ENCODE peak calls at places on chromosomes 5 and 9, in six cellular contexts. J is lower leg skin; N is fibroblast of mammary gland; M is cardiac fibroblast; A is CD8-positive, alpha-beta T cell; C is Panc1. R is an unnamed sample.

GRCh38 chr5:127863610-127864395 is 160.6 kb downstream of the CCDC192 start:
- DNase-seq in J (no peak), A (no peak), C (no peak), N (no peak), M (peak; percentile 50), R (no peak)

GRCh38 chr9:14412778-14413177 is 98.8 kb upstream of the NFIB start:
- DNase-seq in J (no peak), C (no peak), A (no peak), M (no peak), N (no peak), R (no peak)

GRCh38 chr9:73050062-73050814 is 97.4 kb upstream of the ALDH1A1 start:
- DNase-seq in J (no peak), N (peak; percentile 28), C (no peak), M (peak; percentile 49), A (no peak), R (peak; percentile 70)

GRCh38 chr9:128894764-128895163 is 12.8 kb downstream of the LRRC8A start:
- DNase-seq in A (no peak), C (no peak), N (no peak), J (no peak), M (no peak), R (no peak)

GRCh38 chr9:127925959-127926949 is 4.3 kb downstream of the PIP5KL1 start:
- DNase-seq in M (no peak), C (no peak), A (no peak), N (no peak), J (no peak), R (no peak)

GRCh38 chr9:137429546-137429890 is 6.3 kb downstream of the NOXA1 start:
- DNase-seq in N (no peak), C (no peak), A (no peak), J (no peak), M (no peak), R (no peak)

GRCh38 chr5:33091571-33092363 is 349.0 kb upstream of the TARS1 start:
- DNase-seq in J (no peak), A (no peak), C (no peak), N (peak; percentile 84), M (peak; percentile 87), R (peak; percentile 96)

GRCh38 chr9:20582150-20582549 is 40.1 kb downstream of the MLLT3 start:
- DNase-seq in M (no peak), C (no peak), N (no peak), J (no peak), A (no peak), R (no peak)

GRCh38 chr5:135741040-135741439 is 93.4 kb upstream of the SLC25A48 start:
- DNase-seq in J (peak; percentile 10), C (no peak), A (no peak), M (no peak), N (no peak), R (no peak)

GRCh38 chr5:96090205-96090604 is 128.6 kb upstream of the ELL2 start:
- DNase-seq in M (no peak), C (no peak), J (no peak), A (no peak), N (no peak), R (no peak)

GRCh38 chr5:1188464-1188863 is 12.9 kb upstream of the SLC6A19 start:
- DNase-seq in C (no peak), N (no peak), A (no peak), J (no peak), M (no peak), R (no peak)

GRCh38 chr5:124655211-124655880 is 91.1 kb downstream of the ZNF608 start:
- DNase-seq in A (no peak), M (peak; percentile 71), N (peak; percentile 62), C (no peak), J (no peak), R (peak; percentile 70)

GRCh38 chr5:132776077-132776931 is 735 bp downstream of the SEPTIN8 start:
- DNase-seq in J (no peak), A (no peak), M (peak; percentile 37), C (no peak), N (no peak), R (no peak)

GRCh38 chr5:91352831-91353695 is 30.1 kb downstream of the ARRDC3 start:
- DNase-seq in C (no peak), M (no peak), N (no peak), A (no peak), J (no peak), R (no peak)

GRCh38 chr5:35513612-35514011 is 104.1 kb upstream of the SPEF2 start:
- DNase-seq in N (no peak), J (no peak), M (no peak), C (no peak), A (no peak), R (no peak)

GRCh38 chr9:101758300-101758930 is 20.0 kb upstream of the GRIN3A start:
- DNase-seq in N (peak; percentile 31), C (no peak), A (no peak), M (no peak), J (no peak), R (no peak)

GRCh38 chr5:72434056-72434780 is 73.0 kb downstream of the ZNF366 start:
- DNase-seq in J (no peak), M (no peak), C (no peak), N (no peak), A (no peak), R (no peak)

GRCh38 chr5:10488144-10488543 is 46.5 kb downstream of the ROPN1L start:
- DNase-seq in A (no peak), J (no peak), M (no peak), N (no peak), C (no peak), R (no peak)

GRCh38 chr9:22102347-22103053 is 93.4 kb upstream of the CDKN2B start:
- DNase-seq in N (no peak), A (no peak), C (no peak), J (no peak), M (no peak), R (no peak)

GRCh38 chr5:10719965-10720364 is 41.1 kb downstream of the DAP start:
- DNase-seq in N (peak; percentile 98), A (no peak), M (peak; percentile 96), C (peak; percentile 98), J (no peak), R (peak; percentile 76)

GRCh38 chr5:60350794-60351193 is 349.2 kb downstream of the DEPDC1B start:
- DNase-seq in N (no peak), A (no peak), C (no peak), M (no peak), J (no peak), R (no peak)

GRCh38 chr5:156109317-156110023 is 217.5 kb upstream of the SGCD start:
- DNase-seq in N (peak; percentile 23), M (no peak), A (no peak), C (no peak), J (no peak), R (no peak)

GRCh38 chr5:41193462-41194166 is 19.7 kb downstream of the C6 start:
- DNase-seq in J (peak; percentile 94), N (peak; percentile 99), M (peak; percentile 99), A (no peak), C (no peak), R (peak; percentile 13)
- H3K4me3 ChIP-seq in J (no peak overlapping the region), N (no peak overlapping the region), M (no peak overlapping the region), A (no peak overlapping the region), C (no peak overlapping the region), R (no peak overlapping the region)

DNA sequence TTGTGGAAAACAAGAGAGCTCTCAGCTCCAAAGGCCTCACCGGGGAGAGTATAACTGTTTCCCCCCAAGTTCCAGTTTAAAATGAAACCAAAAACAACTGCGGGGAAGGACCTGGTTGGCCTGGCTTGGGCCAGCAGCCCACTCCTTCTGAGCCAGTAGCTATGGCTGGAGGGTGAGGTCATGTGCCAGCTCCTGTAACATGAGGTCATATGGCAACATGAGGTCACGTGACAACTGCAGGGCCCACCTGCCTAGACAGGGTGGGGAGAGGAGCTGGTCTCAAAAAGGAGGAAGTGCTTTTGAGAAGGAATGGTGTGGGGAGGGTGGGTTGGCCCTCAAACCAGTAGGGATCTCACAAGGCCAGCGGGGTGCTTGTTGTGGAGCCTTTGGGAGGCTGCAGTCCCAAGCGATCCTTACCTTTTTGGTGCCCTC is 29.3 kb upstream of the CRB2 start:
- DNase-seq in N (peak; percentile 40), J (no peak), C (no peak), A (no peak), M (no peak), R (peak; percentile 13)
- TF ChIP-seq CTCF in N (no peak), J (no peak), C (no peak), A (no peak), M (no peak), R (no peak)

DNA sequence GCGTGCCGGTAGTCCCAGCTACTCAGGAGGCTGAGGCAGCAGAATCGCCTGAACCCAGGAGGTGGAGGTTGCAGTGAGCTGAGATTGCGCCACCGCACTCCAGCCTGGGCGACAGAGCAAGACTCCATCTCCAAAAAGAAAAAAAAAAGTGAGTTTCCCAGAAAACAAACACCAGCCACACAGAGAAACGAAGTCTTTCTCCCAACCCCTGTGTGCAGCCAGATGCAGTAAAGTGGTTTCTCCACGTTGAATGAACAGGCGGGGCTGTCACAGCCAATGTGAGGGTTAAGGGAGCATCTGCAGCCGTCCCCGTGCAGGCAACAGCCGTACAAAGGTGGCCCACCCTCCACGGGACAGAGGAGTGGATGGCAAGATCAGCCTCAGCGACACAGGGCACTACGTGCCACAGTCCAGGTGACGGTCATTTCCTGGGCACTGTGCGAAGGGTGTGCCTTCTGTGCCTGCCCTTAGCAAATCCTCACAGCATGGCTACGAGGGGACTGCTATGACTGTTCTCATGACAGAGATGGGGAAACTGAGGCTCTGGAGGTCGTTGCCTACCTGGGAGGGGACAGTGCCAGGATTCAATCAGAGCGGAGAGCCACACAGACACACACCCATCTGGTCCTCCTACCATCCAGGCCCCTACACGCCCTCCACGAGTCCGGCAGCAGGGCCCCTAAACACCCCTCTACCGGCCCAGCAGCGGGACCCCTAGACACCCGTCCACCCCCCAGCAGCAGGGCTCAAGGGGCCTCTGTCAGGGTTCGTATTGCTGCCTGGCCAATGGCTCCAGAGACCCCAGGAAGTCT is 2.4 kb downstream of the VAV2 start:
- DNase-seq in J (no peak), M (no peak), N (no peak), A (no peak), C (no peak), R (no peak)
- H3K4me3 ChIP-seq in J (no peak overlapping the region), M (no peak overlapping the region), N (no peak overlapping the region), A (no peak overlapping the region), C (no peak overlapping the region), R (no peak overlapping the region)

GRCh38 chr5:145812877-145813276 is 22.3 kb downstream of the PRELID2 start:
- DNase-seq in M (no peak), C (no peak), J (no peak), N (no peak), A (no peak), R (no peak)

GRCh38 chr5:145806923-145807322 is 28.2 kb downstream of the PRELID2 start:
- DNase-seq in J (no peak), M (peak; percentile 20), C (peak; percentile 64), A (no peak), N (no peak), R (no peak)

DNA sequence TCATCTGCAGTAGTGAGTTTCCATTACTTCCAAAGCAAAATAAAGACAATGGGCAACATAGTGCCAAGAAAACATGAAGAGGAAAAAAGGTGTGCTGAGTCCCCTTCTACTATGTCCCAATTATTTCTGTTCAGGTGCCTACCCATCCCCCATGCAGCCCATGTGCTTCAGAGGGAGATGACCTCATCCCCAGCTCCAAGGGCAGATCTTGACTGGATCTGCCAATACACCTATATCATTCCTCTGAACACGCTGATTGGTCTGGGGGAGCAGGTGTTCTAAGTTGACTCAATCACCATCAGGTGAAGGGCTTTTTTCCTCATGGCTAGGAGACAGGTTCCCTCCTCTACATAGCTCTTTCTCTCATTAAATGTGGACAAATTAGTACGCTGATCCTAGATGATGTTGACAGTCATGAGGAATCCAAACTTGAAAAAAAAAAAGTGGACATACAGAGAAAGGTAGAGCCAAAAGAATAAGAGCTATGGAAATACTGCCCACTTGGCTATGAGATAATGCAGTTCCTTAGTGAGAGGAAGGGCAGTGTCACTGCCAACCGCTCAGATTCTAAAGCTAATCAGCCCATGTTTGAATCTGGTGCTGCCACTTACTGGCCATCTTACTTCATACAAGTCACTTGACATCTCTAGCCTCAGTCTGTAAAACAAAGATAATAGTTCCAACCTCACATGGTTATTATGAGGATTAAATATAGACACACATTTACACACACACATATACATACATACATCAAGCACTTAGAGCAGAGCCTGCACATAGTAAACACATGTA is 23.1 kb downstream of the PRELID2 start:
- DNase-seq in J (no peak), C (no peak), M (peak; percentile 81), A (no peak), N (peak; percentile 53), R (peak; percentile 61)
- TF ChIP-seq CTCF in J (no peak), C (peak; percentile 46), M (peak; percentile 32), A (no peak), N (peak; percentile 32), R (peak; percentile 50)

R was measured in AG10803.